ENCODE peak calls at places on chromosomes 5 and 9, in four cellular contexts. One of them, this sample, is unnamed.

GRCh38 chr5:83512051-83512745 is 40.7 kb downstream of the VCAN start:
- DNase-seq in NCI-H1436: no peak
- DNase-seq in ureter: no peak
- DNase-seq in nucleus accumbens: no peak
- DNase-seq in this sample: no peak

GRCh38 chr5:79973511-79973910 is 17.6 kb downstream of the MTX3 start:
- DNase-seq in nucleus accumbens: no peak
- DNase-seq in ureter: no peak
- DNase-seq in NCI-H1436: no peak
- DNase-seq in this sample: no peak

GRCh38 chr5:31819926-31820516 is 181.1 kb downstream of the PDZD2 start:
- DNase-seq in nucleus accumbens: no peak
- DNase-seq in ureter: no peak
- DNase-seq in NCI-H1436: no peak
- DNase-seq in this sample: no peak

GRCh38 chr5:32312194-32312681 is 501 bp downstream of the MTMR12 start:
- DNase-seq in ureter: peak
- DNase-seq in NCI-H1436: peak
- DNase-seq in nucleus accumbens: no peak
- DNase-seq in this sample: peak

GRCh38 chr9:89522261-89522978 is 24.5 kb upstream of the SEMA4D start:
- DNase-seq in nucleus accumbens: no peak
- DNase-seq in ureter: no peak
- DNase-seq in NCI-H1436: no peak
- DNase-seq in this sample: no peak

GRCh38 chr5:93995126-93995621 is 253.8 kb upstream of the POU5F2 start:
- DNase-seq in nucleus accumbens: no peak
- DNase-seq in NCI-H1436: no peak
- DNase-seq in ureter: no peak
- DNase-seq in this sample: no peak

GRCh38 chr5:154162475-154163217 is 27.9 kb upstream of the GALNT10 start:
- DNase-seq in nucleus accumbens: no peak
- DNase-seq in ureter: no peak
- DNase-seq in NCI-H1436: no peak
- DNase-seq in this sample: no peak

GRCh38 chr5:140800816-140801493 is at the start of gene PCDHA3:
- DNase-seq in ureter: no peak
- DNase-seq in NCI-H1436: no peak
- DNase-seq in nucleus accumbens: no peak
- DNase-seq in this sample: peak

GRCh38 chr9:91836515-91836914 is 113.5 kb downstream of the ROR2 start:
- DNase-seq in NCI-H1436: no peak
- DNase-seq in nucleus accumbens: no peak
- DNase-seq in ureter: peak
- DNase-seq in this sample: no peak

GRCh38 chr5:144414232-144414631 is 243.6 kb downstream of the KCTD16 start:
- DNase-seq in nucleus accumbens: no peak
- DNase-seq in ureter: no peak
- DNase-seq in NCI-H1436: no peak
- DNase-seq in this sample: no peak

GRCh38 chr9:15834541-15834940 is 281.7 kb downstream of the CCDC171 start:
- DNase-seq in ureter: no peak
- DNase-seq in NCI-H1436: peak
- DNase-seq in nucleus accumbens: no peak
- DNase-seq in this sample: peak

GRCh38 chr9:131709741-131710499 is 30.0 kb downstream of the RAPGEF1 start:
- DNase-seq in nucleus accumbens: no peak
- DNase-seq in ureter: no peak
- DNase-seq in NCI-H1436: no peak
- DNase-seq in this sample: no peak

GRCh38 chr9:106481003-106481614 is 381.9 kb upstream of the ZNF462 start:
- DNase-seq in ureter: no peak
- DNase-seq in nucleus accumbens: no peak
- DNase-seq in NCI-H1436: no peak
- DNase-seq in this sample: no peak

This sample was measured in NCI-H1105.